ENCODE peak calls at places on chromosomes 7 and 10, in five cellular contexts. Y, I, W, R and B are unnamed samples.

GRCh38 chr7:34247468-34247867 is 342.1 kb downstream of the BMPER start:
- DNase-seq in I (no peak), Y (no peak), R (peak), W (no peak), B (peak)

GRCh38 chr10:29623797-29624196 is 11.0 kb downstream of the SVIL start:
- DNase-seq in W (no peak), R (peak), I (no peak), Y (no peak), B (no peak)

GRCh38 chr10:118843647-118844265 is 89.0 kb upstream of the CACUL1 start:
- DNase-seq in W (no peak), R (no peak), I (no peak), Y (peak), B (no peak)

GRCh38 chr7:105219771-105220160 is 169.0 kb downstream of the SRPK2 start:
- DNase-seq in W (no peak), Y (no peak), I (no peak), R (peak), B (peak)

GRCh38 chr10:49090696-49091338 is 24.5 kb downstream of the VSTM4 start:
- DNase-seq in Y (no peak), W (no peak), R (no peak), I (no peak), B (no peak)

GRCh38 chr7:5636446-5636835 is 145.0 kb downstream of the RNF216 start:
- DNase-seq in W (no peak), Y (no peak), I (no peak), R (peak), B (peak)

GRCh38 chr10:29840516-29841276 is 205.9 kb upstream of the SVIL start:
- DNase-seq in R (peak), W (no peak), Y (no peak), I (no peak), B (peak)

GRCh38 chr7:5704534-5704922 is 76.9 kb downstream of the RNF216 start:
- DNase-seq in I (peak), R (peak), W (peak), Y (peak), B (peak)

GRCh38 chr7:28988091-28988490 is 30.0 kb upstream of the TRIL start:
- DNase-seq in I (no peak), W (no peak), Y (no peak), R (no peak), B (no peak)

GRCh38 chr10:79070611-79071534 is 2.1 kb downstream of the ZMIZ1 start:
- DNase-seq in W (no peak), R (peak), Y (peak), I (peak), B (peak)

GRCh38 chr10:69057261-69057950 is 30.5 kb upstream of the SRGN start:
- DNase-seq in W (no peak), R (no peak), I (no peak), Y (peak), B (no peak)

GRCh38 chr7:67644149-67644548 is 647.5 kb downstream of the TYW1 start:
- DNase-seq in W (no peak), Y (no peak), R (no peak), I (no peak), B (peak)

GRCh38 chr7:12351843-12352242 is 51.8 kb downstream of the VWDE start:
- DNase-seq in Y (no peak), R (no peak), I (no peak), W (no peak), B (no peak)

GRCh38 chr7:122268101-122268500 is 36.4 kb downstream of the FEZF1 start:
- DNase-seq in I (no peak), W (no peak), Y (no peak), R (no peak), B (no peak)

GRCh38 chr10:43861966-43862751 is 213.5 kb upstream of the ZNF32 start:
- DNase-seq in I (no peak), W (no peak), R (no peak), Y (no peak), B (peak)

GRCh38 chr7:146067880-146068279 is 48.7 kb upstream of the CNTNAP2 start:
- DNase-seq in I (no peak), W (no peak), R (no peak), Y (no peak), B (no peak)

GRCh38 chr10:69757553-69758309 is 44.0 kb upstream of the COL13A1 start:
- DNase-seq in I (no peak), Y (peak), W (no peak), R (peak), B (peak)

GRCh38 chr7:17159500-17160037 is 138.9 kb upstream of the AHR start:
- DNase-seq in R (no peak), W (no peak), I (no peak), Y (no peak), B (no peak)

GRCh38 chr10:114471906-114472873 is 67.9 kb upstream of the AFAP1L2 start:
- DNase-seq in W (no peak), I (no peak), R (no peak), Y (no peak), B (no peak)

GRCh38 chr10:80480852-80481251 is 26.7 kb downstream of the TSPAN14 start:
- DNase-seq in Y (no peak), R (no peak), W (no peak), I (no peak), B (no peak)

GRCh38 chr7:50693475-50693874 is 89.2 kb downstream of the GRB10 start:
- DNase-seq in W (no peak), I (no peak), R (no peak), Y (no peak), B (no peak)

GRCh38 chr7:123712619-123713018 is 36.2 kb downstream of the WASL start:
- DNase-seq in W (no peak), I (no peak), R (peak), Y (no peak), B (peak)

GRCh38 chr10:97534746-97535367 is 36.1 kb downstream of the UBTD1 start:
- DNase-seq in R (no peak), W (no peak), Y (no peak), I (peak), B (no peak)

GRCh38 chr10:60123172-60123571 is 216.8 kb upstream of the CCDC6 start:
- DNase-seq in Y (no peak), W (no peak), I (no peak), R (peak), B (peak)

GRCh38 chr7:85090138-85090537 is 96.7 kb downstream of the SEMA3D start:
- DNase-seq in R (no peak), I (no peak), W (no peak), Y (no peak), B (no peak)

GRCh38 chr7:117972606-117973005 is 99.4 kb upstream of the CTTNBP2 start:
- DNase-seq in W (no peak), I (no peak), R (no peak), Y (no peak), B (no peak)

GRCh38 chr10:52250562-52250961 is 63.5 kb upstream of the DKK1 start:
- DNase-seq in R (no peak), W (no peak), I (no peak), Y (no peak), B (no peak)

GRCh38 chr7:131355917-131356777 is 28.5 kb downstream of the MKLN1 start:
- DNase-seq in Y (no peak), W (no peak), R (no peak), I (no peak), B (no peak)

GRCh38 chr7:102473271-102473991 is 5.3 kb downstream of the POLR2J start:
- DNase-seq in W (no peak), Y (peak), I (no peak), R (no peak), B (no peak)